ENCODE peak calls at places on chromosomes 11 and 22, in seven cellular contexts. One of them, this sample, is unnamed.

GRCh38 chr11:103109818-103110388 is 677 bp downstream of the DYNC2H1 start:
- DNase-seq in K562: no peak
- DNase-seq in SK-N-SH: no peak
- DNase-seq in stomach: no peak
- DNase-seq in sigmoid colon: no peak
- DNase-seq in upper lobe of left lung: peak
- DNase-seq in transverse colon: no peak
- DNase-seq in this sample: no peak

GRCh38 chr11:36034572-36035331 is 90.9 kb downstream of the LDLRAD3 start:
- DNase-seq in K562: no peak
- DNase-seq in SK-N-SH: peak
- DNase-seq in stomach: no peak
- DNase-seq in sigmoid colon: no peak
- DNase-seq in upper lobe of left lung: no peak
- DNase-seq in transverse colon: no peak
- DNase-seq in this sample: no peak

GRCh38 chr11:81725691-81726090 is 1008.0 kb downstream of the FAM181B start:
- DNase-seq in K562: no peak
- DNase-seq in SK-N-SH: no peak
- DNase-seq in stomach: no peak
- DNase-seq in sigmoid colon: no peak
- DNase-seq in upper lobe of left lung: no peak
- DNase-seq in transverse colon: no peak
- DNase-seq in this sample: no peak

GRCh38 chr11:2443406-2443805 is 908 bp downstream of the TRPM5 start:
- DNase-seq in K562: no peak
- DNase-seq in SK-N-SH: no peak
- DNase-seq in stomach: no peak
- DNase-seq in sigmoid colon: no peak
- DNase-seq in upper lobe of left lung: no peak
- DNase-seq in transverse colon: no peak
- DNase-seq in this sample: peak

GRCh38 chr11:14566331-14567063 is 46.3 kb upstream of the PSMA1 start:
- DNase-seq in K562: no peak
- DNase-seq in SK-N-SH: no peak
- DNase-seq in stomach: no peak
- DNase-seq in sigmoid colon: no peak
- DNase-seq in upper lobe of left lung: no peak
- DNase-seq in transverse colon: no peak
- DNase-seq in this sample: no peak

GRCh38 chr11:7672960-7673723 is at the start of gene CYB5R2:
- DNase-seq in K562: peak
- DNase-seq in SK-N-SH: peak
- DNase-seq in stomach: peak
- DNase-seq in sigmoid colon: peak
- DNase-seq in upper lobe of left lung: peak
- DNase-seq in transverse colon: peak
- DNase-seq in this sample: peak

GRCh38 chr11:28697920-28698827 is 590.0 kb downstream of the METTL15 start:
- DNase-seq in K562: peak
- DNase-seq in SK-N-SH: peak
- DNase-seq in stomach: peak
- DNase-seq in sigmoid colon: no peak
- DNase-seq in upper lobe of left lung: no peak
- DNase-seq in transverse colon: peak
- DNase-seq in this sample: no peak

GRCh38 chr11:119206512-119207299 is 567 bp downstream of the CBL start:
- DNase-seq in K562: peak
- DNase-seq in SK-N-SH: peak
- DNase-seq in stomach: no peak
- DNase-seq in sigmoid colon: peak
- DNase-seq in upper lobe of left lung: peak
- DNase-seq in transverse colon: peak
- DNase-seq in this sample: peak

GRCh38 chr11:69636512-69636866 is 4.5 kb upstream of the CCND1 start:
- DNase-seq in K562: no peak
- DNase-seq in SK-N-SH: no peak
- DNase-seq in stomach: peak
- DNase-seq in sigmoid colon: peak
- DNase-seq in upper lobe of left lung: peak
- DNase-seq in transverse colon: peak
- DNase-seq in this sample: peak

GRCh38 chr11:15816996-15817395 is 539.4 kb downstream of the SOX6 start:
- DNase-seq in K562: no peak
- DNase-seq in SK-N-SH: no peak
- DNase-seq in stomach: no peak
- DNase-seq in sigmoid colon: no peak
- DNase-seq in upper lobe of left lung: no peak
- DNase-seq in transverse colon: no peak
- DNase-seq in this sample: no peak

GRCh38 chr11:117966908-117967307 is 19.3 kb upstream of the IL10RA start:
- DNase-seq in K562: no peak
- DNase-seq in SK-N-SH: no peak
- DNase-seq in stomach: no peak
- DNase-seq in sigmoid colon: no peak
- DNase-seq in upper lobe of left lung: no peak
- DNase-seq in transverse colon: no peak
- DNase-seq in this sample: no peak

GRCh38 chr11:20443596-20443995 is 56.1 kb downstream of the PRMT3 start:
- DNase-seq in K562: no peak
- DNase-seq in SK-N-SH: peak
- DNase-seq in stomach: no peak
- DNase-seq in sigmoid colon: no peak
- DNase-seq in upper lobe of left lung: no peak
- DNase-seq in transverse colon: no peak
- DNase-seq in this sample: no peak

GRCh38 chr22:46036558-46037408 is 59.8 kb upstream of the WNT7B start:
- DNase-seq in K562: peak
- DNase-seq in SK-N-SH: peak
- DNase-seq in stomach: peak
- DNase-seq in sigmoid colon: peak
- DNase-seq in upper lobe of left lung: no peak
- DNase-seq in transverse colon: peak
- DNase-seq in this sample: peak

GRCh38 chr22:46738961-46739870 is 1.2 kb upstream of the CERK start:
- DNase-seq in K562: no peak
- DNase-seq in SK-N-SH: no peak
- DNase-seq in stomach: peak
- DNase-seq in sigmoid colon: no peak
- DNase-seq in upper lobe of left lung: peak
- DNase-seq in transverse colon: peak
- DNase-seq in this sample: no peak

GRCh38 chr11:59463176-59463575 is 6.4 kb downstream of the OR4D6 start:
- DNase-seq in K562: no peak
- DNase-seq in SK-N-SH: no peak
- DNase-seq in stomach: no peak
- DNase-seq in sigmoid colon: peak
- DNase-seq in upper lobe of left lung: no peak
- DNase-seq in transverse colon: no peak
- DNase-seq in this sample: no peak

GRCh38 chr11:21541226-21541625 is 651.7 kb upstream of the ANO5 start:
- DNase-seq in K562: no peak
- DNase-seq in SK-N-SH: no peak
- DNase-seq in stomach: no peak
- DNase-seq in sigmoid colon: no peak
- DNase-seq in upper lobe of left lung: no peak
- DNase-seq in transverse colon: no peak
- DNase-seq in this sample: no peak

GRCh38 chr11:66322732-66323427 is 6.0 kb upstream of the CD248 start:
- DNase-seq in K562: no peak
- DNase-seq in SK-N-SH: no peak
- DNase-seq in stomach: no peak
- DNase-seq in sigmoid colon: peak
- DNase-seq in upper lobe of left lung: peak
- DNase-seq in transverse colon: no peak
- DNase-seq in this sample: peak

GRCh38 chr11:118215262-118215661 is 9.5 kb downstream of the JAML start:
- DNase-seq in K562: no peak
- DNase-seq in SK-N-SH: no peak
- DNase-seq in stomach: no peak
- DNase-seq in sigmoid colon: no peak
- DNase-seq in upper lobe of left lung: no peak
- DNase-seq in transverse colon: no peak
- DNase-seq in this sample: no peak

GRCh38 chr11:35905901-35906661 is 37.8 kb upstream of the LDLRAD3 start:
- DNase-seq in K562: no peak
- DNase-seq in SK-N-SH: no peak
- DNase-seq in stomach: no peak
- DNase-seq in sigmoid colon: no peak
- DNase-seq in upper lobe of left lung: no peak
- DNase-seq in transverse colon: no peak
- DNase-seq in this sample: no peak

GRCh38 chr11:45937916-45938315 is 15.5 kb downstream of the LARGE2 start:
- DNase-seq in K562: no peak
- DNase-seq in SK-N-SH: no peak
- DNase-seq in stomach: no peak
- DNase-seq in sigmoid colon: no peak
- DNase-seq in upper lobe of left lung: no peak
- DNase-seq in transverse colon: no peak
- DNase-seq in this sample: no peak

GRCh38 chr11:29293825-29294224 is 723.0 kb downstream of the KCNA4 start:
- DNase-seq in K562: no peak
- DNase-seq in SK-N-SH: no peak
- DNase-seq in stomach: no peak
- DNase-seq in sigmoid colon: no peak
- DNase-seq in upper lobe of left lung: no peak
- DNase-seq in transverse colon: no peak
- DNase-seq in this sample: no peak

GRCh38 chr11:81705283-81705682 is 1028.4 kb downstream of the FAM181B start:
- DNase-seq in K562: no peak
- DNase-seq in SK-N-SH: no peak
- DNase-seq in stomach: no peak
- DNase-seq in sigmoid colon: no peak
- DNase-seq in upper lobe of left lung: no peak
- DNase-seq in transverse colon: no peak
- DNase-seq in this sample: no peak

GRCh38 chr11:117861151-117862018 is 15.1 kb downstream of the FXYD6 start:
- DNase-seq in K562: no peak
- DNase-seq in SK-N-SH: peak
- DNase-seq in stomach: peak
- DNase-seq in sigmoid colon: peak
- DNase-seq in upper lobe of left lung: no peak
- DNase-seq in transverse colon: no peak
- DNase-seq in this sample: no peak

GRCh38 chr22:25840883-25841282 is 98.9 kb downstream of the MYO18B start:
- DNase-seq in K562: no peak
- DNase-seq in SK-N-SH: no peak
- DNase-seq in stomach: no peak
- DNase-seq in sigmoid colon: no peak
- DNase-seq in upper lobe of left lung: no peak
- DNase-seq in transverse colon: no peak
- DNase-seq in this sample: no peak

GRCh38 chr11:97107604-97108003 is 717.8 kb downstream of the JRKL start:
- DNase-seq in K562: no peak
- DNase-seq in SK-N-SH: no peak
- DNase-seq in stomach: no peak
- DNase-seq in sigmoid colon: no peak
- DNase-seq in upper lobe of left lung: no peak
- DNase-seq in transverse colon: no peak
- DNase-seq in this sample: no peak
- TF ChIP-seq EP300 in K562: no peak
- TF ChIP-seq EP300 in SK-N-SH: no peak
- TF ChIP-seq EP300 in stomach: no peak
- TF ChIP-seq EP300 in sigmoid colon: no peak
- TF ChIP-seq EP300 in upper lobe of left lung: no peak
- TF ChIP-seq EP300 in transverse colon: no peak
- TF ChIP-seq EP300 in this sample: no peak

GRCh38 chr11:197741-198235 is 4.9 kb downstream of the SCGB1C1 start:
- DNase-seq in K562: no peak
- DNase-seq in SK-N-SH: no peak
- DNase-seq in stomach: peak
- DNase-seq in sigmoid colon: peak
- DNase-seq in upper lobe of left lung: no peak
- DNase-seq in transverse colon: no peak
- DNase-seq in this sample: peak

GRCh38 chr11:196786-197731 is 4.2 kb downstream of the SCGB1C1 start:
- DNase-seq in K562: no peak
- DNase-seq in SK-N-SH: no peak
- DNase-seq in stomach: peak
- DNase-seq in sigmoid colon: peak
- DNase-seq in upper lobe of left lung: peak
- DNase-seq in transverse colon: peak
- DNase-seq in this sample: peak

GRCh38 chr11:199004-199581 is 6.2 kb downstream of the SCGB1C1 start:
- DNase-seq in K562: no peak
- DNase-seq in SK-N-SH: no peak
- DNase-seq in stomach: peak
- DNase-seq in sigmoid colon: peak
- DNase-seq in upper lobe of left lung: no peak
- DNase-seq in transverse colon: peak
- DNase-seq in this sample: peak

GRCh38 chr11:199782-200181 is 6.9 kb downstream of the SCGB1C1 start:
- DNase-seq in K562: peak
- DNase-seq in SK-N-SH: no peak
- DNase-seq in stomach: peak
- DNase-seq in sigmoid colon: peak
- DNase-seq in upper lobe of left lung: no peak
- DNase-seq in transverse colon: peak
- DNase-seq in this sample: peak

DNA sequence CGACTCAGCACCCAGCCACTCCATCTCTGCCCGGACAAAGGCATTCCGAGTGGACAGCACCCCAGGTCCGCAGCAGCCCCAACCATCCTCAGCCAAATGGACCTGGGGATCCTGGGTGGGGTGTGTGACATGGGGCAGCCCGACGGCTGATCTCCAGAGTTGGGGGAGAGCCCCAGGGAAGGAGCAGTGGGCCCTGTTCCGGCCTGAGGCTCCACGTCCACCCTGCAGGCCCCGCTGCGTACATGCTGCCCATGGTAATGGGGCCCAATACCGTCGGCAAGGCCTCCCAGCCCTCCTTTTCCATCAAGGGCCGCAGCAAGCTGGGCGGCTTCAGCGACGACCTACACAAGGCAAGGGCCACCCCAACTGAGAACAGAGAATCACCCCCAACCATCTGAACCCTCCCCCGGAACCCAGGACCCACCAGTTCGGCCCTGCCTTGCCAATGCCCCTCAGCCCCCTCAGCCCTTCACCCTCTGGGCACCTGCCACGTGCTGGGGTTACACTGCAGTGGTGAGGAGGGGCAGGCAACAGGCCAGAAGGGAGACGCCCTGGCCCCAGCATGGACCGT is 5.4 kb downstream of the SCGB1C1 start:
- DNase-seq in K562: no peak
- DNase-seq in SK-N-SH: no peak
- DNase-seq in stomach: peak
- DNase-seq in sigmoid colon: peak
- DNase-seq in upper lobe of left lung: peak
- DNase-seq in transverse colon: peak
- DNase-seq in this sample: no peak
- TF ChIP-seq POLR2AphosphoS5 in K562: no peak
- TF ChIP-seq POLR2AphosphoS5 in SK-N-SH: no peak
- TF ChIP-seq POLR2AphosphoS5 in stomach: no peak
- TF ChIP-seq POLR2AphosphoS5 in sigmoid colon: no peak
- TF ChIP-seq POLR2AphosphoS5 in upper lobe of left lung: no peak
- TF ChIP-seq POLR2AphosphoS5 in transverse colon: no peak
- TF ChIP-seq POLR2AphosphoS5 in this sample: no peak

GRCh38 chr11:124953753-124954624 is at the start of gene CCDC15:
- DNase-seq in K562: peak
- DNase-seq in SK-N-SH: peak
- DNase-seq in stomach: peak
- DNase-seq in sigmoid colon: peak
- DNase-seq in upper lobe of left lung: peak
- DNase-seq in transverse colon: peak
- DNase-seq in this sample: peak
- TF ChIP-seq EP300 in K562: peak
- TF ChIP-seq EP300 in SK-N-SH: no peak
- TF ChIP-seq EP300 in stomach: no peak
- TF ChIP-seq EP300 in sigmoid colon: no peak
- TF ChIP-seq EP300 in upper lobe of left lung: no peak
- TF ChIP-seq EP300 in transverse colon: no peak
- TF ChIP-seq EP300 in this sample: no peak

GRCh38 chr11:6270584-6271246 is 11.1 kb downstream of the CCKBR start:
- DNase-seq in K562: no peak
- DNase-seq in SK-N-SH: no peak
- DNase-seq in stomach: no peak
- DNase-seq in sigmoid colon: peak
- DNase-seq in upper lobe of left lung: peak
- DNase-seq in transverse colon: no peak
- DNase-seq in this sample: no peak
- TF ChIP-seq POLR2AphosphoS5 in K562: no peak
- TF ChIP-seq POLR2AphosphoS5 in SK-N-SH: no peak
- TF ChIP-seq POLR2AphosphoS5 in stomach: no peak
- TF ChIP-seq POLR2AphosphoS5 in sigmoid colon: no peak
- TF ChIP-seq POLR2AphosphoS5 in upper lobe of left lung: no peak
- TF ChIP-seq POLR2AphosphoS5 in transverse colon: no peak
- TF ChIP-seq POLR2AphosphoS5 in this sample: no peak